ENCODE peak calls at places on chromosomes 5 and 9, in seven cellular contexts. W, Z, O, B, T, N and E are unnamed samples.

GRCh38 chr5:37657046-37657445 is 182.8 kb downstream of the GDNF start:
- DNase-seq in W (no peak), Z (no peak), O (no peak), B (no peak), T (no peak), N (no peak), E (no peak)

GRCh38 chr9:72858089-72858912 is 94.6 kb downstream of the ALDH1A1 start:
- DNase-seq in W (no peak), Z (no peak), O (no peak), B (no peak), T (no peak), N (no peak), E (no peak)

GRCh38 chr5:36160617-36161016 is 8.7 kb downstream of the SKP2 start:
- DNase-seq in W (no peak), Z (no peak), O (no peak), B (no peak), T (no peak), N (no peak), E (no peak)

GRCh38 chr9:27165670-27166069 is 56.6 kb downstream of the TEK start:
- DNase-seq in W (no peak), Z (no peak), O (no peak), B (no peak), T (no peak), N (no peak), E (no peak)

GRCh38 chr5:74243634-74244033 is 396.9 kb downstream of the ENC1 start:
- DNase-seq in W (no peak), Z (no peak), O (no peak), B (no peak), T (no peak), N (no peak), E (no peak)

GRCh38 chr5:33312631-33313030 is 128.1 kb upstream of the TARS1 start:
- DNase-seq in W (no peak), Z (no peak), O (no peak), B (no peak), T (no peak), N (no peak), E (no peak)

GRCh38 chr5:157820593-157821252 is 38.2 kb downstream of the CLINT1 start:
- DNase-seq in W (peak), Z (no peak), O (peak), B (peak), T (peak), N (no peak), E (no peak)

GRCh38 chr5:125719681-125720676 is 703.2 kb upstream of the GRAMD2B start:
- DNase-seq in W (no peak), Z (no peak), O (peak), B (no peak), T (no peak), N (no peak), E (no peak)

GRCh38 chr9:123763910-123764588 is 165.9 kb downstream of the DENND1A start:
- DNase-seq in W (no peak), Z (no peak), O (no peak), B (peak), T (no peak), N (no peak), E (no peak)

GRCh38 chr5:72185717-72186388 is 78.6 kb downstream of the MAP1B start:
- DNase-seq in W (no peak), Z (no peak), O (no peak), B (no peak), T (no peak), N (no peak), E (no peak)

GRCh38 chr5:54347221-54347865 is 37.0 kb upstream of the ARL15 start:
- DNase-seq in W (no peak), Z (no peak), O (no peak), B (no peak), T (peak), N (no peak), E (no peak)

GRCh38 chr5:79552984-79553383 is 39.0 kb upstream of the HOMER1 start:
- DNase-seq in W (no peak), Z (no peak), O (no peak), B (no peak), T (no peak), N (no peak), E (no peak)

GRCh38 chr9:134863306-134863902 is 17.2 kb upstream of the FCN2 start:
- DNase-seq in W (no peak), Z (no peak), O (no peak), B (no peak), T (no peak), N (no peak), E (no peak)

GRCh38 chr9:72326643-72327042 is 38.4 kb downstream of the ZFAND5 start:
- DNase-seq in W (no peak), Z (no peak), O (no peak), B (no peak), T (no peak), N (no peak), E (no peak)

GRCh38 chr5:50947892-50948683 is 281.7 kb downstream of the PARP8 start:
- DNase-seq in W (no peak), Z (no peak), O (no peak), B (no peak), T (no peak), N (no peak), E (no peak)